ENCODE peak calls at places on chromosomes 12 and 14, in seven cellular contexts. J, P, C, Z, F, Y and S are unnamed samples.

GRCh38 chr12:178715-179109 is 35.2 kb downstream of the SLC6A12 start:
- DNase-seq in J (no peak), P (no peak), C (no peak), Z (no peak), F (no peak), Y (no peak), S (no peak)

GRCh38 chr12:103801709-103802585 is 39.1 kb downstream of the NT5DC3 start:
- DNase-seq in J (no peak), P (peak), C (no peak), Z (peak), F (peak), Y (no peak), S (no peak)

GRCh38 chr12:33093534-33093933 is 197.0 kb upstream of the PKP2 start:
- DNase-seq in J (no peak), P (no peak), C (no peak), Z (peak), F (no peak), Y (no peak), S (no peak)

GRCh38 chr14:73731111-73731510 is 16.9 kb upstream of the PNMA1 start:
- DNase-seq in J (no peak), P (no peak), C (no peak), Z (no peak), F (no peak), Y (no peak), S (no peak)

GRCh38 chr14:79916281-79916680 is 295.0 kb downstream of the DIO2 start:
- DNase-seq in J (no peak), P (no peak), C (no peak), Z (no peak), F (no peak), Y (no peak), S (no peak)

GRCh38 chr12:117365072-117365616 is 3.7 kb upstream of the NOS1 start:
- DNase-seq in J (no peak), P (no peak), C (peak), Z (no peak), F (no peak), Y (no peak), S (no peak)

GRCh38 chr12:54418441-54419087 is 502 bp downstream of the ITGA5 start:
- DNase-seq in J (no peak), P (no peak), C (peak), Z (no peak), F (no peak), Y (no peak), S (no peak)

GRCh38 chr12:8956073-8956472 is 6.6 kb upstream of the M6PR start:
- DNase-seq in J (no peak), P (no peak), C (no peak), Z (no peak), F (no peak), Y (no peak), S (no peak)

GRCh38 chr12:132209654-132210222 is 65.5 kb downstream of the NOC4L start:
- DNase-seq in J (no peak), P (no peak), C (no peak), Z (no peak), F (no peak), Y (no peak), S (no peak)

GRCh38 chr14:94088516-94088915 is 7.4 kb downstream of the IFI27L1 start:
- DNase-seq in J (no peak), P (no peak), C (no peak), Z (peak), F (no peak), Y (no peak), S (no peak)

GRCh38 chr12:54415223-54415929 is 3.7 kb downstream of the ITGA5 start:
- DNase-seq in J (no peak), P (no peak), C (no peak), Z (no peak), F (no peak), Y (no peak), S (no peak)

GRCh38 chr14:93018401-93018800 is 95.5 kb downstream of the CHGA start:
- DNase-seq in J (no peak), P (peak), C (no peak), Z (no peak), F (no peak), Y (no peak), S (no peak)

GRCh38 chr12:37666069-37666781 is 650.3 kb upstream of the ALG10B start:
- DNase-seq in J (no peak), P (no peak), C (no peak), Z (no peak), F (no peak), Y (no peak), S (no peak)

GRCh38 chr12:131142891-131143637 is 189.4 kb downstream of the ADGRD1 start:
- DNase-seq in J (no peak), P (no peak), C (peak), Z (no peak), F (no peak), Y (no peak), S (no peak)

GRCh38 chr12:52250048-52250990 is 17.3 kb downstream of the KRT7 start:
- DNase-seq in J (no peak), P (no peak), C (no peak), Z (no peak), F (no peak), Y (no peak), S (no peak)

GRCh38 chr14:42715316-42715715 is 1108.6 kb downstream of the LRFN5 start:
- DNase-seq in J (no peak), P (no peak), C (no peak), Z (peak), F (no peak), Y (peak), S (no peak)

GRCh38 chr12:114777052-114777451 is 93.1 kb upstream of the TBX3 start:
- DNase-seq in J (peak), P (peak), C (no peak), Z (no peak), F (no peak), Y (no peak), S (peak)

GRCh38 chr14:74853581-74853980 is 22.4 kb downstream of the PROX2 start:
- DNase-seq in J (no peak), P (peak), C (no peak), Z (no peak), F (no peak), Y (no peak), S (no peak)

GRCh38 chr14:74858022-74858421 is 17.9 kb downstream of the PROX2 start:
- DNase-seq in J (no peak), P (peak), C (no peak), Z (no peak), F (no peak), Y (no peak), S (no peak)

GRCh38 chr14:74855021-74855420 is 20.9 kb downstream of the PROX2 start:
- DNase-seq in J (no peak), P (no peak), C (no peak), Z (no peak), F (no peak), Y (no peak), S (no peak)

GRCh38 chr14:74855945-74856344 is 20.0 kb downstream of the PROX2 start:
- DNase-seq in J (no peak), P (no peak), C (no peak), Z (no peak), F (no peak), Y (no peak), S (no peak)

GRCh38 chr14:74856366-74856765 is 19.6 kb downstream of the PROX2 start:
- DNase-seq in J (no peak), P (no peak), C (no peak), Z (peak), F (no peak), Y (no peak), S (no peak)
- TF ChIP-seq CTCF in J (no peak), P (no peak), C (no peak), Z (no peak), F (no peak), Y (no peak), S (no peak)

DNA sequence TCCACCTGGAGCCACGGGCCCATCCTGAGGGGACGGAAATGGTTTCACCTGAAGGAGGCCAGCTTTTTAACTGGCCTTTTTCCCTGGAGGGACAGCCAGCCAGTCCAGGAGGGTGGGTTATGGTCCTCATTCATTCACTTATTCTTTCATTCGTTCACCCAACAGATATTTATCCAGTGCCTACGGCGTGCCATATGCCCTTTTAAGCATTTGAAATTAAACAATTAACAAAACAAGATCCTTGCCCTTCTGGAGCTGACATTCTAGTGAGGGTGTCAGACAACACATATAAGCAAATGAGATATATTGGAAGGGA is 438 bp upstream of the ABCB9 start:
- DNase-seq in J (no peak), P (no peak), C (no peak), Z (no peak), F (no peak), Y (no peak), S (no peak)
- H3K4me3 ChIP-seq in J (no peak), P (peak), C (peak), Z (no peak), F (no peak), Y (no peak), S (no peak)

GRCh38 chr12:111469406-111469805 is 63.7 kb downstream of the SH2B3 start:
- DNase-seq in J (no peak), P (no peak), C (no peak), Z (no peak), F (no peak), Y (no peak), S (no peak)

GRCh38 chr12:111467092-111467861 is 61.6 kb downstream of the SH2B3 start:
- DNase-seq in J (peak), P (no peak), C (no peak), Z (no peak), F (no peak), Y (no peak), S (peak)

GRCh38 chr12:111462134-111462821 is 56.6 kb downstream of the SH2B3 start:
- DNase-seq in J (peak), P (peak), C (no peak), Z (no peak), F (no peak), Y (peak), S (peak)

GRCh38 chr12:111467862-111468245 is 62.1 kb downstream of the SH2B3 start:
- DNase-seq in J (peak), P (peak), C (no peak), Z (no peak), F (no peak), Y (peak), S (peak)
- TF ChIP-seq CTCF in J (no peak), P (no peak), C (no peak), Z (no peak), F (no peak), Y (no peak), S (no peak)

DNA sequence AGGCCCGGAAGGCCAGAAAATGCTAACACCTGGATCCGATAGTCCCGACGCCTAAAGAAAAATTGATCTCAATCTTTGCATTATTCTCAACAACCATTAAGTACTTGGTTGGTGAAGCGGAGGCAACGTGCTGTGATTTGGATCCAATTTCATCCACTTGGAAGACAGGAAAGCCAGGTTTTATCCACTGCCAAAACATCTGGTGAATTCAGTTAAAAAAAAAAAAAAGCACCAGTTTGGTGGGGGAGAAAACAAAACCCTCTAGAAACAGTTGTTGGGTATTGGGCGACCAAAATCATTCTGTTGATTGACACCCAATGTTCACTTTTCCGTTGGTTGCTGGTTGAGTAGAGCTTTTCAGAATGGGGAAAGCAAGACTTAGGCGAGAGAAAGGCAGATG is 41.8 kb upstream of the MED13L start:
- DNase-seq in J (no peak), P (peak), C (no peak), Z (no peak), F (no peak), Y (no peak), S (peak)
- H3K4me3 ChIP-seq in J (no peak), P (peak), C (peak), Z (no peak), F (no peak), Y (peak), S (peak)

GRCh38 chr14:58882577-58883018 is 244.8 kb downstream of the DACT1 start:
- DNase-seq in J (peak), P (peak), C (no peak), Z (no peak), F (peak), Y (no peak), S (no peak)

GRCh38 chr14:58878740-58879139 is 241.0 kb downstream of the DACT1 start:
- DNase-seq in J (no peak), P (no peak), C (no peak), Z (peak), F (peak), Y (no peak), S (no peak)

GRCh38 chr14:58881433-58881832 is 243.7 kb downstream of the DACT1 start:
- DNase-seq in J (no peak), P (no peak), C (no peak), Z (no peak), F (no peak), Y (no peak), S (no peak)

GRCh38 chr14:58887931-58888330 is 250.2 kb downstream of the DACT1 start:
- DNase-seq in J (no peak), P (no peak), C (no peak), Z (peak), F (no peak), Y (no peak), S (no peak)

GRCh38 chr14:58884442-58884841 is 246.7 kb downstream of the DACT1 start:
- DNase-seq in J (no peak), P (no peak), C (no peak), Z (no peak), F (no peak), Y (no peak), S (no peak)
- TF ChIP-seq CTCF in J (peak), P (peak), C (peak), Z (no peak), F (peak), Y (peak), S (peak)

GRCh38 chr12:122754790-122755189 is 2.2 kb downstream of the DENR start:
- DNase-seq in J (no peak), P (no peak), C (no peak), Z (no peak), F (no peak), Y (no peak), S (no peak)
- H3K4me3 ChIP-seq in J (no peak), P (no peak), C (no peak), Z (no peak), F (no peak), Y (no peak), S (no peak)

GRCh38 chr14:23408307-23408630 is 196 bp upstream of the MYH6 start:
- DNase-seq in J (no peak), P (no peak), C (no peak), Z (no peak), F (no peak), Y (no peak), S (no peak)
- TF ChIP-seq CTCF in J (no peak), P (no peak), C (no peak), Z (no peak), F (no peak), Y (no peak), S (no peak)

GRCh38 chr12:30795410-30795659 is 40.6 kb upstream of the CAPRIN2 start:
- DNase-seq in J (no peak), P (no peak), C (peak), Z (no peak), F (peak), Y (no peak), S (no peak)

GRCh38 chr12:30795660-30796507 is 41.1 kb upstream of the CAPRIN2 start:
- DNase-seq in J (no peak), P (peak), C (peak), Z (peak), F (peak), Y (no peak), S (no peak)

GRCh38 chr12:30796508-30796780 is 41.7 kb upstream of the CAPRIN2 start:
- DNase-seq in J (no peak), P (peak), C (no peak), Z (no peak), F (peak), Y (no peak), S (no peak)

GRCh38 chr12:30794020-30794419 is 39.3 kb upstream of the CAPRIN2 start:
- DNase-seq in J (no peak), P (no peak), C (no peak), Z (no peak), F (no peak), Y (no peak), S (no peak)

DNA sequence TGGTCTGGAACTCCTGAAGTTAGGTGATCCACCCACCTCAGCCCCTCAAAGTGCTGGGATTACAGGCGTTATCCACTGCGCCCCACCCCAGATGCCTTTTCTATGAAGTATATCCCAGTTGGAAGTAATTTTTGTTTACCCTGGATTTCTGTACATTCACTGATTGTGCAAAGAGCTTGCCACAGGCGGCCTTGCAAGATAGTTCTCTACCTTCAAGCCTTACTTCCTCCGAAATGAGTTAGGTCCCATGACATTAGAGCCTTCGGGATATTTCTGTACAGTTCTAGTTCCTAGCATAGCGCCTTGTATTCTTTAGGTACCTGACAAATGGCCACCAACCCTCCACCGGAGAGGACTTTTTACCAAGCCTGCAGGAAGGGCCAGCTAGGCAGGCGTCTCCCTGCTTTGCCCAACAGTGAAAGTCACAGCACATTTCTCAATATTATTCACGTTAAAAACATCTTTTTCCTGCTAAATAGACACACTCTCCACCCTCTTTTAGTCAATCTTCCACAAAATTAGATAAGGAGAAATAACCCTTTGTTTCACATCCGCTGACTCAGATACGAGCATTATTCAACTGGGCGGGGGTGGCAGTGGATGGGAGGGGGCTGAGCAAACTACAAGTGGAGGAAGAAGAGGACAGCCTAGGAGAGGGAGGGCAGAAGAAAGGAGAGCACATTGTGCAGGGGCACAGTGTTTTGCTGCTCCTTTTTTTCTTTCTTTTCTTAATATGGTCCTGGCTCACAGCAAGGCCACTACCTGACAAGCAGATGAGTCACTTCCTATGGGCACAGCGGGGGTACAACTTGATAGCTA is 40.0 kb upstream of the CAPRIN2 start:
- DNase-seq in J (peak), P (peak), C (no peak), Z (peak), F (peak), Y (no peak), S (no peak)
- H3K4me3 ChIP-seq in J (peak), P (peak), C (peak), Z (peak), F (peak), Y (peak), S (peak)

DNA sequence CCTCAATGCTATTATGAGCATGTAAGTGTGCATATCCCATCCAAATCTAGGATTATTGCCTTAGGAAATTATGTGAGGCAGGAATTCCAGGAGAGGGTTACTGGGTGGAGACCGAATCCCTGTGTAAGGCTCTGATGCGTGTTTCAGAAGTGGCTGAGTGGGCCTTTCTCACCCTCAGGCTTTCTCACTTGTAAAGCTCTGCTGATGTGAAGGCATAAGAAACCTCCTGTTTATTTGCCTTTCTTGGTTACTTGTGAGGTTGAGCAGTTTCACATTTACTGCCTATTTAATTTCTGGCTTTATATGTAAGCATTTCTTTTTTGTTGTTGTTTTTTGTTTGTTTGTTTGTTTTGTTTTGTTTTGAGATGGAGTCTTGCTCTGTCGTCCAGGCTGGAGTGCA is 11.0 kb downstream of the IL31 start:
- DNase-seq in J (no peak), P (no peak), C (no peak), Z (no peak), F (no peak), Y (no peak), S (no peak)
- TF ChIP-seq CTCF in J (no peak), P (no peak), C (no peak), Z (no peak), F (no peak), Y (no peak), S (no peak)

GRCh38 chr14:30621354-30621953 is 665 bp upstream of the SCFD1 start:
- DNase-seq in J (no peak), P (peak), C (peak), Z (peak), F (no peak), Y (no peak), S (no peak)

GRCh38 chr14:30623412-30624131 is 1.5 kb downstream of the SCFD1 start:
- DNase-seq in J (no peak), P (no peak), C (no peak), Z (no peak), F (no peak), Y (no peak), S (no peak)

GRCh38 chr14:30621954-30622830 is at the start of gene SCFD1:
- DNase-seq in J (peak), P (peak), C (peak), Z (peak), F (peak), Y (peak), S (peak)

GRCh38 chr14:30625533-30625932 is 3.4 kb downstream of the SCFD1 start:
- DNase-seq in J (no peak), P (no peak), C (no peak), Z (no peak), F (no peak), Y (no peak), S (no peak)

GRCh38 chr14:30624132-30624423 is 2.0 kb downstream of the SCFD1 start:
- DNase-seq in J (no peak), P (no peak), C (no peak), Z (no peak), F (no peak), Y (no peak), S (no peak)
- H3K4me3 ChIP-seq in J (no peak), P (peak), C (no peak), Z (no peak), F (no peak), Y (peak), S (peak)